ENCODE peak calls at places on chromosomes 12 and 14, in four cellular contexts. F is cardiac muscle cell, B is IMR-90, J is PC-9. V is an unnamed sample. For H3K27me3, the result is how much of the 10 kb centered on the place peaks cover.

GRCh38 chr12:93137656-93138612 is 208.8 kb upstream of the EEA1 start:
- DNase-seq in J (peak), F (no peak), B (peak), V (no peak)

GRCh38 chr12:29676676-29677075 is 107.1 kb downstream of the TMTC1 start:
- DNase-seq in B (no peak), F (no peak), J (no peak), V (no peak)

GRCh38 chr12:93518725-93519124 is 51.4 kb downstream of the MRPL42 start:
- DNase-seq in J (no peak), F (no peak), B (peak), V (no peak)

GRCh38 chr12:27984275-27984674 is 11.7 kb upstream of the PTHLH start:
- DNase-seq in B (peak), F (no peak), J (peak), V (no peak)

GRCh38 chr14:34426313-34427295 is 35.4 kb downstream of the SPTSSA start:
- DNase-seq in J (no peak), F (no peak), B (no peak), V (no peak)

GRCh38 chr14:93928184-93929047 is 1.3 kb downstream of the FAM181A start:
- DNase-seq in F (no peak), B (no peak), J (no peak), V (peak)

GRCh38 chr12:14366211-14366762 is 805 bp downstream of the ATF7IP start:
- DNase-seq in F (peak), J (no peak), B (peak), V (no peak)

GRCh38 chr14:68664225-68664681 is 128.6 kb downstream of the ZFP36L1 start:
- DNase-seq in J (no peak), B (peak), F (no peak), V (no peak)

GRCh38 chr14:22531451-22532344 is 57.3 kb downstream of the DAD1 start:
- DNase-seq in F (no peak), J (no peak), B (no peak), V (no peak)

GRCh38 chr12:54024127-54024526 is 4.1 kb upstream of the HOXC6 start:
- DNase-seq in F (no peak), J (no peak), B (no peak), V (no peak)
- H3K27me3 ChIP-seq in F (half or more), J (under half), B (half or more), V (half or more)

DNA sequence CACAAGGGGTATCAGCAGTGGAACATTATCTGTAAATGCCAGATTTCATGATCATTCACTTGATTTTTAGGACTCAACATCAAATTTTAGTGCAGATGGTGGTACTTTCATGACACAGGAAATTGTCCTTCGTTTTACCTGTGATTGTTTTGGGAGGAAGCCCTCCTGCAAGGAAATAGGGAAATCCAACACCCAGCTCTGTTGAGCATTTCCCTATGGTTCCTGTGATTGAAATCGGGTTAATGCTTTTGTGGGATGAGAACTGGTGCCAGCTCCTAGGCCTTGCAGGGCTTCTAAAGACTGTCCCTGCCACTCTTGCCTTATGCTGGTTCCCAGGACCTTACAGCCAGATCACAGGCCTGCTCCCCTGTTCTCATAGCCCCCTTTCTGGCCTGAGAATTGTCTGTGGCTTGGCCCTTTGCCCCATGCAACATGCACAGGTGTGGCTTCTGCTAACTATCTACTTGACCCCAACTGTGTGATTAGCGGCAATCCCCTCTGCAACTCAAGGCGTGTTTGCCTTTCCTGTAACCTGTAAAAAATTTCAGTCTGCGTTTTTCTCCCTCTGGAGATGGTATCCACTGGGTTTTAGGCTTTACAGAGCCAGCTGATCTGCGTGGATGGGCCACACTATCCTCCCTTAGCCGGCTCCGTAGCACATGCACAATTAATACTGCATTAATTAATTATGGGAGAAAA is 112.5 kb downstream of the ETV6 start:
- DNase-seq in F (no peak), B (no peak), J (no peak), V (no peak)
- H3K4me3 ChIP-seq in F (no peak), B (no peak), J (no peak), V (no peak)

GRCh38 chr12:125434936-125435443 is 369.8 kb downstream of the AACS start:
- DNase-seq in J (no peak), B (no peak), F (no peak), V (no peak)
- H3K27me3 ChIP-seq in J (under half), B (under half), F (under half), V (under half)

DNA sequence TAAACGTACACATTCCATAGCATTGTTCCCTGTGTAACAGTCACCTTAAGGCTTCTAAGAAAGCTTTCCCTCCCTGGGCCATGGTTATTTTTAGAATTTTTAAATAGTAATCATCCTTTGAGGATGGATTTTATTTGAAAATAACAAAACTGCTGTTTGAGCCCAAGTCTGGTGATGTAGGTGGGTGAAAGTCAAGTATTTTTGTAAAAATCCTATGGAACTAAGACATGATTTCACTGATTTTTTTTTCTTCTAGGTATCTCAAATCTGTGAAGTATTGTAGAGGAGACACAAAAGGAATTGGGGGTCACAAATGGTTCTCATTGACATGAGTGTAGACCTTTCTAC is 1.4 kb downstream of the ISCU start:
- DNase-seq in F (no peak), J (no peak), B (no peak), V (no peak)
- H3K4me3 ChIP-seq in F (peak), J (peak), B (no peak), V (no peak)

GRCh38 chr12:120539303-120539702 is 5.1 kb downstream of the RNF10 start:
- DNase-seq in F (no peak), J (no peak), B (peak), V (no peak)
- H3K27me3 ChIP-seq in F (under half), J (under half), B (under half), V (under half)

GRCh38 chr14:87131879-87132278 is 861.1 kb downstream of the GALC start:
- DNase-seq in B (peak), F (no peak), J (no peak), V (peak)

GRCh38 chr14:87133073-87133815 is 859.7 kb downstream of the GALC start:
- DNase-seq in B (peak), J (no peak), F (peak), V (no peak)
- H3K4me3 ChIP-seq in B (no peak), J (no peak), F (no peak), V (no peak)

GRCh38 chr12:21073822-21074460 is 57.1 kb upstream of the SLCO1B1 start:
- DNase-seq in F (no peak), J (peak), B (no peak), V (no peak)
- H3K27me3 ChIP-seq in F (under half), J (under half), B (under half), V (under half)

GRCh38 chr12:117837737-117838050 is 131.1 kb downstream of the KSR2 start:
- DNase-seq in J (no peak), B (no peak), F (no peak), V (no peak)

GRCh38 chr12:117832459-117833457 is 136.0 kb downstream of the KSR2 start:
- DNase-seq in J (no peak), F (no peak), B (peak), V (no peak)

GRCh38 chr12:117836476-117836875 is 132.3 kb downstream of the KSR2 start:
- DNase-seq in F (no peak), B (no peak), J (no peak), V (no peak)

GRCh38 chr12:117835113-117835512 is 133.7 kb downstream of the KSR2 start:
- DNase-seq in J (no peak), B (no peak), F (no peak), V (no peak)

GRCh38 chr12:117836999-117837736 is 131.6 kb downstream of the KSR2 start:
- DNase-seq in B (peak), J (peak), F (peak), V (peak)
- H3K4me3 ChIP-seq in B (no peak), J (no peak), F (no peak), V (no peak)

GRCh38 chr14:52269100-52269499 is 1.6 kb downstream of the PTGDR start:
- DNase-seq in F (no peak), B (no peak), J (no peak), V (no peak)

GRCh38 chr14:52266179-52266578 is 1.3 kb upstream of the PTGDR start:
- DNase-seq in F (no peak), B (peak), J (no peak), V (no peak)

GRCh38 chr14:52266782-52267181 is 716 bp upstream of the PTGDR start:
- DNase-seq in F (no peak), J (no peak), B (no peak), V (no peak)

GRCh38 chr14:52268191-52269061 is 928 bp downstream of the PTGDR start:
- DNase-seq in B (peak), F (peak), J (no peak), V (peak)

DNA sequence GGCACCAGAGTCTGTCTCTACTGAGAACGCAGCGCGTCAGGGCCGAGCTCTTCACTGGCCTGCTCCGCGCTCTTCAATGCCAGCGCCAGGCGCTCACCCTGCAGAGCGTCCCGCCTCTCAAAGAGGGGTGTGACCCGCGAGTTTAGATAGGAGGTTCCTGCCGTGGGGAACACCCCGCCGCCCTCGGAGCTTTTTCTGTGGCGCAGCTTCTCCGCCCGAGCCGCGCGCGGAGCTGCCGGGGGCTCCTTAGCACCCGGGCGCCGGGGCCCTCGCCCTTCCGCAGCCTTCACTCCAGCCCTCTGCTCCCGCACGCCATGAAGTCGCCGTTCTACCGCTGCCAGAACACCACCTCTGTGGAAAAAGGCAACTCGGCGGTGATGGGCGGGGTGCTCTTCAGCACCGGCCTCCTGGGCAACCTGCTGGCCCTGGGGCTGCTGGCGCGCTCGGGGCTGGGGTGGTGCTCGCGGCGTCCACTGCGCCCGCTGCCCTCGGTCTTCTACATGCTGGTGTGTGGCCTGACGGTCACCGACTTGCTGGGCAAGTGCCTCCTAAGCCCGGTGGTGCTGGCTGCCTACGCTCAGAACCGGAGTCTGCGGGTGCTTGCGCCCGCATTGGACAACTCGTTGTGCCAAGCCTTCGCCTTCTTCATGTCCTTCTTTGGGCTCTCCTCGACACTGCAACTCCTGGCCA is at the start of gene PTGDR:
- DNase-seq in F (peak), B (no peak), J (peak), V (peak)
- H3K27me3 ChIP-seq in F (half or more), B (under half), J (under half), V (half or more)

GRCh38 chr14:104697892-104698583 is 8.6 kb downstream of the INF2 start:
- DNase-seq in B (no peak), F (peak), J (peak), V (no peak)
- H3K4me3 ChIP-seq in B (no peak), F (no peak), J (no peak), V (no peak)